ENCODE peak calls at places on chromosome 10, in seven cellular contexts. One of them, this sample, is unnamed.

GRCh38 chr10:60827791-60828488 is 49.7 kb downstream of the CDK1 start:
- DNase-seq in fibroblast of the aortic adventitia: peak
- DNase-seq in RWPE1: peak
- DNase-seq in T-helper 1 cell: no peak
- DNase-seq in endothelial cell: peak
- DNase-seq in NAMALWA: no peak
- DNase-seq in NCI-H2029 treated with DMSO at 0.1 percent for 48 hours: no peak
- DNase-seq in this sample: no peak

GRCh38 chr10:31263903-31264302 is 55.1 kb upstream of the ZEB1 start:
- DNase-seq in endothelial cell: no peak
- DNase-seq in NCI-H2029 treated with DMSO at 0.1 percent for 48 hours: no peak
- DNase-seq in RWPE1: peak
- DNase-seq in T-helper 1 cell: no peak
- DNase-seq in fibroblast of the aortic adventitia: no peak
- DNase-seq in NAMALWA: no peak
- DNase-seq in this sample: no peak

GRCh38 chr10:120539076-120539475 is 82.0 kb downstream of the PLPP4 start:
- DNase-seq in NCI-H2029 treated with DMSO at 0.1 percent for 48 hours: no peak
- DNase-seq in NAMALWA: no peak
- DNase-seq in fibroblast of the aortic adventitia: no peak
- DNase-seq in RWPE1: no peak
- DNase-seq in endothelial cell: no peak
- DNase-seq in T-helper 1 cell: no peak
- DNase-seq in this sample: no peak

GRCh38 chr10:11697718-11698527 is 44.3 kb upstream of the ECHDC3 start:
- DNase-seq in RWPE1: no peak
- DNase-seq in endothelial cell: no peak
- DNase-seq in NAMALWA: no peak
- DNase-seq in NCI-H2029 treated with DMSO at 0.1 percent for 48 hours: no peak
- DNase-seq in fibroblast of the aortic adventitia: no peak
- DNase-seq in T-helper 1 cell: no peak
- DNase-seq in this sample: no peak

GRCh38 chr10:26543567-26544306 is 105.6 kb downstream of the APBB1IP start:
- DNase-seq in RWPE1: no peak
- DNase-seq in NAMALWA: no peak
- DNase-seq in NCI-H2029 treated with DMSO at 0.1 percent for 48 hours: no peak
- DNase-seq in endothelial cell: no peak
- DNase-seq in fibroblast of the aortic adventitia: no peak
- DNase-seq in T-helper 1 cell: no peak
- DNase-seq in this sample: no peak

GRCh38 chr10:4663162-4663992 is 162.6 kb upstream of the AKR1E2 start:
- DNase-seq in NCI-H2029 treated with DMSO at 0.1 percent for 48 hours: peak
- DNase-seq in fibroblast of the aortic adventitia: peak
- DNase-seq in NAMALWA: peak
- DNase-seq in RWPE1: peak
- DNase-seq in T-helper 1 cell: no peak
- DNase-seq in endothelial cell: no peak
- DNase-seq in this sample: peak

GRCh38 chr10:100561005-100561404 is 25.3 kb downstream of the HIF1AN start:
- DNase-seq in T-helper 1 cell: no peak
- DNase-seq in NCI-H2029 treated with DMSO at 0.1 percent for 48 hours: no peak
- DNase-seq in fibroblast of the aortic adventitia: no peak
- DNase-seq in NAMALWA: no peak
- DNase-seq in endothelial cell: no peak
- DNase-seq in RWPE1: no peak
- DNase-seq in this sample: no peak

GRCh38 chr10:3238115-3238871 is 65.7 kb upstream of the PITRM1 start:
- DNase-seq in NAMALWA: no peak
- DNase-seq in NCI-H2029 treated with DMSO at 0.1 percent for 48 hours: no peak
- DNase-seq in endothelial cell: no peak
- DNase-seq in T-helper 1 cell: no peak
- DNase-seq in RWPE1: no peak
- DNase-seq in fibroblast of the aortic adventitia: no peak
- DNase-seq in this sample: no peak

GRCh38 chr10:43230909-43231522 is 35.8 kb downstream of the RASGEF1A start:
- DNase-seq in fibroblast of the aortic adventitia: no peak
- DNase-seq in RWPE1: no peak
- DNase-seq in T-helper 1 cell: peak
- DNase-seq in NAMALWA: no peak
- DNase-seq in endothelial cell: peak
- DNase-seq in NCI-H2029 treated with DMSO at 0.1 percent for 48 hours: no peak
- DNase-seq in this sample: no peak

GRCh38 chr10:86135191-86135590 is 231.4 kb downstream of the GRID1 start:
- DNase-seq in NAMALWA: no peak
- DNase-seq in fibroblast of the aortic adventitia: no peak
- DNase-seq in RWPE1: no peak
- DNase-seq in endothelial cell: no peak
- DNase-seq in T-helper 1 cell: no peak
- DNase-seq in NCI-H2029 treated with DMSO at 0.1 percent for 48 hours: no peak
- DNase-seq in this sample: no peak

GRCh38 chr10:34719336-34719735 is 95.8 kb downstream of the PARD3 start:
- DNase-seq in NAMALWA: no peak
- DNase-seq in NCI-H2029 treated with DMSO at 0.1 percent for 48 hours: no peak
- DNase-seq in RWPE1: no peak
- DNase-seq in T-helper 1 cell: no peak
- DNase-seq in endothelial cell: no peak
- DNase-seq in fibroblast of the aortic adventitia: no peak
- DNase-seq in this sample: peak

This sample was measured in LNCaP clone FGC.